ENCODE peak calls at places on chromosome 9, in ten cellular contexts. S is gastrocnemius medialis, T is transverse colon, U is mammary epithelial cell, X is fibroblast of lung, W is LNCaP clone FGC, I is A549, A is GM12865, J is tibial nerve, Z is heart right ventricle. P is an unnamed sample.

GRCh38 chr9:135600296-135600805 is 38.8 kb downstream of the PAEP start:
- DNase-seq in S (no peak), T (no peak), U (no peak), X (no peak), W (no peak), I (no peak), A (no peak), J (no peak), Z (no peak), P (no peak)

GRCh38 chr9:104836235-104836634 is 72.3 kb downstream of the NIPSNAP3B start:
- DNase-seq in S (no peak), T (no peak), U (no peak), X (peak), W (no peak), I (no peak), A (no peak), J (no peak), Z (no peak), P (peak)

GRCh38 chr9:132505961-132506691 is 76.3 kb upstream of the BARHL1 start:
- DNase-seq in S (no peak), T (no peak), U (no peak), X (no peak), W (no peak), I (no peak), A (no peak), J (no peak), Z (no peak), P (peak)

GRCh38 chr9:76353280-76353679 is 40.9 kb downstream of the RFK start:
- DNase-seq in S (no peak), T (no peak), U (peak), X (peak), W (no peak), I (no peak), A (no peak), J (no peak), Z (no peak), P (no peak)

GRCh38 chr9:121073038-121073437 is 1.7 kb upstream of the CNTRL start:
- DNase-seq in S (peak), T (peak), U (peak), X (peak), W (no peak), I (no peak), A (no peak), J (no peak), Z (peak), P (peak)

GRCh38 chr9:130265431-130266235 is at the start of gene HMCN2:
- DNase-seq in S (no peak), T (no peak), U (peak), X (peak), W (no peak), I (no peak), A (no peak), J (no peak), Z (peak), P (peak)

GRCh38 chr9:129109504-129109903 is 1.1 kb downstream of the CRAT start:
- DNase-seq in S (peak), T (peak), U (no peak), X (no peak), W (no peak), I (peak), A (peak), J (peak), Z (no peak), P (peak)

GRCh38 chr9:123763910-123764588 is 165.9 kb downstream of the DENND1A start:
- DNase-seq in S (no peak), T (no peak), U (peak), X (peak), W (no peak), I (no peak), A (no peak), J (no peak), Z (no peak), P (peak)

GRCh38 chr9:135608294-135608998 is 30.9 kb downstream of the GLT6D1 start:
- DNase-seq in S (no peak), T (no peak), U (no peak), X (no peak), W (no peak), I (no peak), A (no peak), J (no peak), Z (no peak), P (no peak)

GRCh38 chr9:129626079-129626943 is at the start of gene NTMT1:
- DNase-seq in S (peak), T (peak), U (peak), X (peak), W (no peak), I (peak), A (peak), J (peak), Z (peak), P (peak)

GRCh38 chr9:976258-976804 is at the start of gene DMRT3:
- DNase-seq in S (no peak), T (no peak), U (no peak), X (no peak), W (no peak), I (no peak), A (no peak), J (no peak), Z (no peak), P (no peak)

GRCh38 chr9:81083062-81083461 is 606.3 kb downstream of the TLE1 start:
- DNase-seq in S (no peak), T (no peak), U (no peak), X (peak), W (no peak), I (no peak), A (no peak), J (no peak), Z (no peak), P (peak)

GRCh38 chr9:130835441-130836298 is 616 bp downstream of the ABL1 start:
- DNase-seq in S (no peak), T (peak), U (peak), X (peak), W (no peak), I (peak), A (peak), J (no peak), Z (peak), P (peak)

GRCh38 chr9:38084556-38084880 is 15.5 kb upstream of the SHB start:
- DNase-seq in S (no peak), T (no peak), U (no peak), X (no peak), W (no peak), I (no peak), A (no peak), J (no peak), Z (no peak), P (no peak)

GRCh38 chr9:32551491-32552049 is 557 bp upstream of the SMIM27 start:
- DNase-seq in S (no peak), T (peak), U (no peak), X (peak), W (no peak), I (peak), A (peak), J (no peak), Z (peak), P (peak)

GRCh38 chr9:24416136-24416535 is 129.6 kb downstream of the IZUMO3 start:
- DNase-seq in S (no peak), T (no peak), U (peak), X (peak), W (no peak), I (no peak), A (no peak), J (no peak), Z (no peak), P (no peak)

GRCh38 chr9:8331507-8331906 is 531.9 kb upstream of the DMAC1 start:
- DNase-seq in S (no peak), T (no peak), U (no peak), X (no peak), W (no peak), I (no peak), A (no peak), J (no peak), Z (no peak), P (no peak)

GRCh38 chr9:133534346-133535284 is at the start of gene ADAMTSL2:
- DNase-seq in S (no peak), T (peak), U (no peak), X (peak), W (no peak), I (no peak), A (peak), J (no peak), Z (peak), P (peak)

GRCh38 chr9:79662553-79662956 is 90.8 kb downstream of the TLE4 start:
- DNase-seq in S (no peak), T (no peak), U (no peak), X (peak), W (no peak), I (no peak), A (no peak), J (no peak), Z (no peak), P (peak)

GRCh38 chr9:100477221-100477620 is 4.3 kb downstream of the TMEFF1 start:
- DNase-seq in S (no peak), T (no peak), U (no peak), X (no peak), W (no peak), I (no peak), A (no peak), J (no peak), Z (no peak), P (no peak)

GRCh38 chr9:100472725-100473261 is at the start of gene TMEFF1:
- DNase-seq in S (no peak), T (peak), U (peak), X (peak), W (no peak), I (peak), A (peak), J (no peak), Z (no peak), P (peak)

GRCh38 chr9:100473271-100474081 is 527 bp downstream of the TMEFF1 start:
- DNase-seq in S (no peak), T (peak), U (peak), X (peak), W (no peak), I (peak), A (peak), J (no peak), Z (no peak), P (peak)

GRCh38 chr9:100474082-100474949 is 1.4 kb downstream of the TMEFF1 start:
- DNase-seq in S (no peak), T (no peak), U (peak), X (no peak), W (no peak), I (no peak), A (no peak), J (no peak), Z (no peak), P (peak)

GRCh38 chr9:100474950-100475276 is 2.0 kb downstream of the TMEFF1 start:
- DNase-seq in S (no peak), T (no peak), U (no peak), X (no peak), W (no peak), I (no peak), A (no peak), J (no peak), Z (no peak), P (no peak)
- H3K4me3 ChIP-seq in S (no peak), T (no peak), U (no peak), X (no peak), W (no peak), I (no peak), A (no peak), J (no peak), Z (no peak), P (no peak)

DNA sequence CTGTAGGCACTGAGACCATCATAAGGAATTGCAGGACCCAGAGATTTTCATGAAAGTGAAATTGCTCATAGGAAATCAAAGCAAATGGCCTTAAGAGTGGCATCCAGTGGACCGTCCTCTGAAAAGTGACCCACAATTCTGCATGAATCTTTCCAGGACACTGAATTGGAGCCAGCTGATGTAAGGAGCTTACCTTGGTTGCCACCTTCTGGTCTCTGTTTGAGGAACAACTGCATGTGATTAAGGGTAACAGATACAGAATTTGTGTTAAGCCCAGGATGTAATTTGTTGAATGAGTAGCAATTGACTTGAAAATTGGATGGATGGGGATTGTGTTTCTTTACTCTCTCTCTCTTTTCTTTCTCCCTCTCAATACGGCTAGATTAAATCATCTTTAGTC is 49.9 kb upstream of the GAS1 start:
- DNase-seq in S (no peak), T (no peak), U (no peak), X (no peak), W (no peak), I (no peak), A (no peak), J (no peak), Z (no peak), P (no peak)
- TF ChIP-seq CTCF in S (no peak), T (no peak), U (no peak), X (no peak), W (no peak), I (no peak), A (no peak), J (peak), Z (no peak), P (no peak)

GRCh38 chr9:127905788-127906191 is 6.4 kb upstream of the ST6GALNAC6 start:
- DNase-seq in S (no peak), T (peak), U (no peak), X (no peak), W (no peak), I (no peak), A (peak), J (no peak), Z (no peak), P (no peak)
- H3K4me3 ChIP-seq in S (no peak), T (no peak), U (no peak), X (no peak), W (no peak), I (no peak), A (peak), J (no peak), Z (no peak), P (no peak)

GRCh38 chr9:92682269-92682668 is 12.3 kb upstream of the IPPK start:
- DNase-seq in S (no peak), T (no peak), U (no peak), X (no peak), W (no peak), I (no peak), A (no peak), J (no peak), Z (no peak), P (no peak)

GRCh38 chr9:92685022-92685421 is 15.1 kb upstream of the IPPK start:
- DNase-seq in S (no peak), T (no peak), U (no peak), X (no peak), W (no peak), I (no peak), A (peak), J (no peak), Z (no peak), P (no peak)

DNA sequence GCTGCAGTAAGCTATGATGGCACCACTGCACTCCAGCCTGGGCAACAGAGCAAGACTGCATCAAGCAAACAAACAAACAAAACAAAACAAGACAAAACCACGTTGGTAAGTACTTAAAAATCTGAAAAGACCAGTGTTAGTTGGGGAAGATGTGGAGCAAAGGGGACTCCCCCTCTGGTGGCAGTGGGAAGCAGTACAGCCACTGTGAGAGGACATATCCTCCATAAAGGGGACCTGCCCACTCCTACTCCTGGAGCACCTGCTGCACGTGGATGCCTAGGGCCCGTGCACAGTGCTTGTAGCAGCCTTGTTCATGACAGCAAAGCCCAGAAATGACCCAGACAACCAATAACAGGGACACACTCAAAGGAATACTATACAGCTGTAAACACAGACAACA is 17.0 kb upstream of the IPPK start:
- DNase-seq in S (no peak), T (no peak), U (no peak), X (no peak), W (no peak), I (no peak), A (no peak), J (no peak), Z (no peak), P (no peak)
- TF ChIP-seq CTCF in S (no peak), T (no peak), U (peak), X (peak), W (no peak), I (no peak), A (no peak), J (no peak), Z (peak), P (peak)

GRCh38 chr9:96047116-96047639 is 171.7 kb downstream of the ERCC6L2 start:
- DNase-seq in S (no peak), T (no peak), U (no peak), X (no peak), W (no peak), I (no peak), A (no peak), J (no peak), Z (no peak), P (no peak)

GRCh38 chr9:96047741-96048115 is 172.2 kb downstream of the ERCC6L2 start:
- DNase-seq in S (no peak), T (no peak), U (no peak), X (no peak), W (no peak), I (no peak), A (no peak), J (no peak), Z (no peak), P (no peak)

GRCh38 chr9:96050048-96050875 is 174.8 kb downstream of the ERCC6L2 start:
- DNase-seq in S (no peak), T (no peak), U (no peak), X (no peak), W (no peak), I (no peak), A (no peak), J (no peak), Z (no peak), P (no peak)

GRCh38 chr9:96048954-96049831 is 173.7 kb downstream of the ERCC6L2 start:
- DNase-seq in S (no peak), T (no peak), U (no peak), X (no peak), W (peak), I (no peak), A (no peak), J (peak), Z (peak), P (no peak)

DNA sequence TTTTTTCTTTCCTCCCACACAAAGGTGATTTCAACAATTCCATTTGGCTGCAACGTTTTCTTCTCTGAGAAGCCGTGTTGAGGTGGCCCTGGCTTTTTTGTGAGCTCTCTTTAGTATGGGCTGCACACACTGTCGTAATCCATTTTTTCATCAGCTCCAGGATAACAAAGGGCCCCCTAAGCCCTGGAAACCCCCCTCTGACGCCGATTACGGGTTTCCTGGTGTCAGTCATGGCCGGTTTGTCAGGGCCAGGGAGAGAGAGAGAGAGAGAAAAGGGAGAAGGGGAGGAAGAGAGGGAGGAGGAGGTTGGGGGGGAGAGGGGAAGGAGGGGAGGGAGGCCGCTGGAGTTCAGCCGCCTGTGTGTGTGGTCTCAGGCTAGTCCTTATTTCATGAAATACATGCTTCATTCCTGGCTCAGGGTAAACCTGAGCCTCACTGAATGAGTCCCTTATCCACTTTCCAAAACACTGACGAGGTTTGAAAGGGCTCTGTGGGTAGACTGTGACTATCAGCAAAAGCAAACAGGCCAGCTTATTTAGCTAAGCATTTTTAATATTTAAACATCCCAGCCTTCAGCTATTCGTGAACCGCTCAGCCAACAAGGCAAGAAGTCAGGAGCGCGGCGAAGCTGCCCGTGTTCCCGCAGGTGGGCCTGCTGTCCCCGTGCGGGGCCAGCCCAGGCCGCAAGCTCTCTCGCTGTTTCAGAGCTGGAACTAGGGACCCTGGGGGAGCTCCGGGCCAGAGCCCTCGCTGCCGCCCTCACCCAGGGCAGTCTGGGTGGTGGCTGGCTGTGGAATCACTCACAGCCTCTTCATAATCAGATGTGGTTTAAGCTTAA is 172.8 kb downstream of the ERCC6L2 start:
- DNase-seq in S (no peak), T (no peak), U (peak), X (peak), W (no peak), I (no peak), A (no peak), J (no peak), Z (no peak), P (no peak)
- H3K4me3 ChIP-seq in S (no peak), T (no peak), U (no peak), X (no peak), W (no peak), I (no peak), A (no peak), J (peak), Z (no peak), P (no peak)

DNA sequence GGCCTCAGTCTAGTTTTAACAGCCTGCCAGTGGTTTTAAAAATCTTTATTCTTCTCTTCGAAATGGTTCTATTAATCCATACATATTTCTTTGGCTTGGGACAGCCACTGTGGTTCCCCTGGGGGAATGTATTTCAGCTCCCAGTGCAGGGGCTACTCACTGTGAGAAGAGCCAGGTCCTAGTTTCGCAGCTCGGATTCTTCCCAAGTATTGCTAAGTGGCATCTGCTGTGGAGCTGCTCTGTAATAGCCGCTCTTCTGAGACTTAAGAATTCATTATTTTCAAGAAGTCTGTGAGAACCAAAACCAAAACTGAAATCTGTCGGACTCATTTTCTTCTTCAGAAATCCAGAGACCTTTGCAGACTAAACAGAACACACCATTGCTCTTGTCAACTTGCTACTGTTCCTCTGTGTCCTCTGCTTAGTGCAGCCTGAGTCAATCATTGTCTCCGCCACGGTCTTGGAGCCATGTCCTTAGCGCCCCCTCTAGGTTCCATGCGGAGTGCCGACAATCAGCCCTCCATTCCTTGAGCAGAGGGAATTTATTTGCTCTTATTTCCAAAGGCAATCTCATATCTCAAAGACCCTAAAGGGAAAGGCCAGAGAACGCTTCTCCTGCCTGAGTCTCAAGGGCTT is 478.2 kb downstream of the SPATA31D1 start:
- DNase-seq in S (no peak), T (no peak), U (no peak), X (no peak), W (no peak), I (no peak), A (peak), J (no peak), Z (peak), P (no peak)
- TF ChIP-seq CTCF in S (no peak), T (no peak), U (no peak), X (peak), W (no peak), I (no peak), A (peak), J (no peak), Z (peak), P (peak)

P was measured in foreskin fibroblast.